ENCODE peak calls at places on chromosome 4, in seven cellular contexts. G, K, Y, X, C, F and A are unnamed samples.
A peak's percentile ranks its signal among the peaks of the same experiment; 100 is the strongest.

GRCh38 chr4:156778093-156778492 is 193.5 kb downstream of the PDGFC start:
- DNase-seq in G (no peak), K (peak; percentile 46), Y (no peak), X (no peak), C (no peak), F (no peak), A (no peak)

GRCh38 chr4:17030543-17030942 is 132.1 kb upstream of the LDB2 start:
- DNase-seq in G (no peak), K (peak; percentile 85), Y (no peak), X (peak; percentile 41), C (peak; percentile 42), F (no peak), A (no peak)

GRCh38 chr4:26789208-26789607 is 71.4 kb upstream of the STIM2 start:
- DNase-seq in G (no peak), K (no peak), Y (no peak), X (no peak), C (no peak), F (no peak), A (no peak)

GRCh38 chr4:94701606-94702300 is 56.0 kb upstream of the BMPR1B start:
- DNase-seq in G (no peak), K (no peak), Y (no peak), X (no peak), C (no peak), F (no peak), A (no peak)

GRCh38 chr4:172143605-172144314 is 330.6 kb downstream of the GALNTL6 start:
- DNase-seq in G (no peak), K (no peak), Y (no peak), X (no peak), C (no peak), F (no peak), A (no peak)

GRCh38 chr4:139689093-139689722 is 23.6 kb downstream of the MGST2 start:
- DNase-seq in G (no peak), K (no peak), Y (no peak), X (no peak), C (no peak), F (no peak), A (no peak)

GRCh38 chr4:110624904-110625494 is 2.1 kb upstream of the PITX2 start:
- DNase-seq in G (no peak), K (no peak), Y (no peak), X (no peak), C (no peak), F (no peak), A (no peak)

GRCh38 chr4:86453044-86453501 is 93.2 kb upstream of the MAPK10 start:
- DNase-seq in G (no peak), K (peak; percentile 93), Y (no peak), X (peak; percentile 65), C (no peak), F (no peak), A (no peak)

GRCh38 chr4:99818661-99819060 is 2.0 kb downstream of the DAPP1 start:
- DNase-seq in G (no peak), K (no peak), Y (no peak), X (no peak), C (no peak), F (no peak), A (no peak)

GRCh38 chr4:18914182-18914581 is 892.6 kb upstream of the LCORL start:
- DNase-seq in G (no peak), K (no peak), Y (no peak), X (no peak), C (no peak), F (no peak), A (no peak)

GRCh38 chr4:164012396-164013027 is 518.0 kb downstream of the TMA16 start:
- DNase-seq in G (peak; percentile 50), K (peak; percentile 70), Y (no peak), X (no peak), C (no peak), F (no peak), A (no peak)

GRCh38 chr4:8919651-8920288 is 48.1 kb upstream of the HMX1 start:
- DNase-seq in G (no peak), K (no peak), Y (peak; percentile 10), X (no peak), C (no peak), F (no peak), A (peak; percentile 62)

GRCh38 chr4:3766791-3767561 is 791 bp downstream of the ADRA2C start:
- DNase-seq in G (peak; percentile 22), K (no peak), Y (peak; percentile 28), X (peak; percentile 62), C (no peak), F (no peak), A (no peak)

GRCh38 chr4:6298035-6298434 is 28.4 kb downstream of the WFS1 start:
- DNase-seq in G (no peak), K (no peak), Y (no peak), X (no peak), C (no peak), F (no peak), A (no peak)

GRCh38 chr4:1723131-1723801 is 1.9 kb downstream of the TACC3 start:
- DNase-seq in G (no peak), K (no peak), Y (peak; percentile 18), X (no peak), C (no peak), F (no peak), A (no peak)

GRCh38 chr4:183783933-183784622 is 121.0 kb upstream of the STOX2 start:
- DNase-seq in G (no peak), K (peak; percentile 56), Y (peak; percentile 50), X (no peak), C (no peak), F (no peak), A (no peak)

GRCh38 chr4:151035321-151035720 is 20.2 kb upstream of the LRBA start:
- DNase-seq in G (no peak), K (no peak), Y (no peak), X (no peak), C (no peak), F (no peak), A (no peak)

GRCh38 chr4:7506119-7506518 is 71.4 kb upstream of the PSAPL1 start:
- DNase-seq in G (no peak), K (no peak), Y (no peak), X (no peak), C (no peak), F (no peak), A (no peak)

GRCh38 chr4:19095491-19096046 is 1074.0 kb upstream of the LCORL start:
- DNase-seq in G (no peak), K (no peak), Y (no peak), X (no peak), C (no peak), F (no peak), A (no peak)

GRCh38 chr4:3303445-3303824 is 10.6 kb downstream of the RGS12 start:
- DNase-seq in G (no peak), K (no peak), Y (peak; percentile 4), X (no peak), C (no peak), F (no peak), A (no peak)

GRCh38 chr4:128379860-128380259 is 92.2 kb upstream of the PGRMC2 start:
- DNase-seq in G (no peak), K (peak; percentile 51), Y (no peak), X (peak; percentile 38), C (no peak), F (no peak), A (no peak)

GRCh38 chr4:111778543-111778942 is 366.7 kb upstream of the FAM241A start:
- DNase-seq in G (no peak), K (peak; percentile 2), Y (no peak), X (no peak), C (no peak), F (no peak), A (no peak)
- TF ChIP-seq CTCF in G (peak; percentile 16), K (peak; percentile 25), Y (no peak), X (no peak), C (peak; percentile 54), F (no peak), A (peak; percentile 44)

DNA sequence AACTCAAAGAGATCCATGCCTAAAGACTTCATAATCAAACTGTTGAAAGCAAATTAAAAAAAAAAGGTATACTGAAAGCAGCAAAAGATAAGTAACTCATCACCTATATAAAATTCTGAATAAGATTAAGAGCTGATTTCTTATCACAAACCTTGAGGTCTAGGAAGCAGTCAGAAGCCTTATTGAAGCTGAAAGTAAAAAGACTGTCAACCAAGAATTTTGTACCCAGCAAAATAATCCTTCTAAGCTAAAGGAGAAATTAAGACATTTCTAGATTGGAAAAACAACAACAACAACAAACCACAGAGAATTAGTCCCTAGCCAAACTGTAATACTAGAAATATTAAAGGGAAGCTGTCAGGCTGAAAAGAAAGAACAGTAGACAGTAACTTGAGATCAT is 622.9 kb downstream of the PCDH7 start:
- DNase-seq in G (no peak), K (peak; percentile 26), Y (no peak), X (no peak), C (no peak), F (no peak), A (no peak)
- TF ChIP-seq CTCF in G (no peak), K (no peak), Y (no peak), X (no peak), C (no peak), F (no peak), A (no peak)

DNA sequence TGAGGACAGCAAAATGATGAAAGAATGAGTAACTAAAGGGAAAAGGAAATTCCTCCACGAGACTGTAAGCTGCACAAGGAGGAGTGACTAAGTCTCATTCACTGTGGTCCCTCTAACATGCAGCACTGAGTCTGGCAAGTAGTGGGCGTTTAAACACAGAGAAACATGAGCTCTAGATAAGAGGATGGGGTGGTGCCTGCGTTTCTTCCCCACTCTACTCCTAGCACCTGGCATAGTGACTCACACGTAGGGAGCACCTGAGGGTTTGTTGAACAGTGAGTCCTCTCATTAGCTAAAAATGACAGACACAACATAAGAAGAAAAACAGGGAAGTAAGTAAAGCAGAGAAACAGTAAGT is 105.8 kb upstream of the CBR4 start:
- DNase-seq in G (no peak), K (peak; percentile 96), Y (no peak), X (no peak), C (peak; percentile 91), F (no peak), A (no peak)
- TF ChIP-seq CTCF in G (no peak), K (peak; percentile 63), Y (no peak), X (no peak), C (peak; percentile 53), F (no peak), A (no peak)

GRCh38 chr4:82623284-82623683 is 61.5 kb upstream of the TMEM150C start:
- DNase-seq in G (no peak), K (no peak), Y (no peak), X (no peak), C (no peak), F (no peak), A (no peak)
- TF ChIP-seq CTCF in G (no peak), K (no peak), Y (no peak), X (no peak), C (no peak), F (no peak), A (no peak)

GRCh38 chr4:187378441-187378840 is 617.1 kb upstream of the ZFP42 start:
- DNase-seq in G (no peak), K (no peak), Y (no peak), X (no peak), C (no peak), F (no peak), A (no peak)

GRCh38 chr4:187383181-187383580 is 612.4 kb upstream of the ZFP42 start:
- DNase-seq in G (no peak), K (no peak), Y (no peak), X (no peak), C (no peak), F (no peak), A (no peak)

DNA sequence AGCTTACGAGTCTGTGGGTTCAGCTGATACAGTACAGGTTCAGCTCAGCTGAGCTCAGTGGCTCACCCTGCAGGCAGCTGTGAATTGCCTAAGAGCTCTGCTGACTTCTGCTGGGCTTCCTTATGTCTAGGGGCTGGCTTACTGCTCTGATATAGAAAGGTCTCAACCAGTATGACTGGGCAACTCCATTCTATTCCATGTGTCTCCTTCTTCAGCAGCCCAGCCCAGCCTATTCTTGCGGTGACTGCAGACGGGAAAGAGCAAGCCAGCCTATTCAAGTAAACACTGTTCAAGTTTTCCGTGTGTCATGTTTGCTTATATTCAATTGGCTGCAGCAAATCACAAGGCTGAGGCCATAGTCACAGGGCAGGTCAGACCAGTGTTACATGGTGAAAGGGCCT is 615.4 kb upstream of the ZFP42 start:
- DNase-seq in G (no peak), K (peak; percentile 6), Y (no peak), X (no peak), C (no peak), F (no peak), A (no peak)
- TF ChIP-seq CTCF in G (peak; percentile 41), K (peak; percentile 32), Y (no peak), X (no peak), C (peak; percentile 18), F (no peak), A (peak; percentile 38)